ENCODE peak calls at places on chromosome 19, in four cellular contexts. S is HepG2, W is WTC11, Z is K562. U is an unnamed sample.

GRCh38 chr19:54248016-54248601 is 5.5 kb upstream of the LILRA6 start:
- DNase-seq in S (no peak), W (no peak), Z (no peak), U (no peak)

GRCh38 chr19:38945562-38946228 is 15.0 kb downstream of the MRPS12 start:
- DNase-seq in S (no peak), W (peak), Z (peak), U (no peak)

GRCh38 chr19:38384209-38385027 is 3.4 kb downstream of the GGN start:
- DNase-seq in S (peak), W (peak), Z (peak), U (peak)

GRCh38 chr19:3075605-3076431 is 13.5 kb upstream of the TLE5 start:
- DNase-seq in S (no peak), W (peak), Z (peak), U (peak)

GRCh38 chr19:7868671-7869452 is 5.3 kb downstream of the PRR36 start:
- DNase-seq in S (peak), W (peak), Z (peak), U (peak)

GRCh38 chr19:9115307-9115813 is at the start of gene OR7G1:
- DNase-seq in S (no peak), W (no peak), Z (no peak), U (no peak)

GRCh38 chr19:6564393-6564792 is 26.6 kb downstream of the CD70 start:
- DNase-seq in S (peak), W (no peak), Z (peak), U (no peak)

GRCh38 chr19:56617531-56617930 is 22.4 kb downstream of the ZNF71 start:
- DNase-seq in S (no peak), W (no peak), Z (no peak), U (no peak)

GRCh38 chr19:4233282-4233853 is 4.0 kb downstream of the EBI3 start:
- DNase-seq in S (peak), W (peak), Z (peak), U (peak)

GRCh38 chr19:3969435-3970312 is 1.2 kb downstream of the DAPK3 start:
- DNase-seq in S (peak), W (peak), Z (no peak), U (peak)

GRCh38 chr19:55370305-55370988 is at the start of gene IL11:
- DNase-seq in S (no peak), W (no peak), Z (no peak), U (no peak)

GRCh38 chr19:9945319-9945966 is 9.1 kb upstream of the OLFM2 start:
- DNase-seq in S (peak), W (peak), Z (peak), U (peak)

GRCh38 chr19:18020212-18021067 is 12.5 kb downstream of the ARRDC2 start:
- DNase-seq in S (peak), W (no peak), Z (peak), U (no peak)

GRCh38 chr19:55679343-55680257 is 4.6 kb downstream of the EPN1 start:
- DNase-seq in S (no peak), W (no peak), Z (no peak), U (no peak)

GRCh38 chr19:46546194-46546896 is 50.7 kb upstream of the PNMA8B start:
- DNase-seq in S (peak), W (peak), Z (peak), U (peak)

GRCh38 chr19:3284759-3285646 is 60.5 kb downstream of the CELF5 start:
- DNase-seq in S (peak), W (peak), Z (peak), U (peak)

GRCh38 chr19:6617374-6617773 is 26.4 kb upstream of the CD70 start:
- DNase-seq in S (no peak), W (no peak), Z (no peak), U (no peak)

GRCh38 chr19:13887039-13887438 is 10.1 kb downstream of the NANOS3 start:
- DNase-seq in S (no peak), W (no peak), Z (no peak), U (no peak)

DNA sequence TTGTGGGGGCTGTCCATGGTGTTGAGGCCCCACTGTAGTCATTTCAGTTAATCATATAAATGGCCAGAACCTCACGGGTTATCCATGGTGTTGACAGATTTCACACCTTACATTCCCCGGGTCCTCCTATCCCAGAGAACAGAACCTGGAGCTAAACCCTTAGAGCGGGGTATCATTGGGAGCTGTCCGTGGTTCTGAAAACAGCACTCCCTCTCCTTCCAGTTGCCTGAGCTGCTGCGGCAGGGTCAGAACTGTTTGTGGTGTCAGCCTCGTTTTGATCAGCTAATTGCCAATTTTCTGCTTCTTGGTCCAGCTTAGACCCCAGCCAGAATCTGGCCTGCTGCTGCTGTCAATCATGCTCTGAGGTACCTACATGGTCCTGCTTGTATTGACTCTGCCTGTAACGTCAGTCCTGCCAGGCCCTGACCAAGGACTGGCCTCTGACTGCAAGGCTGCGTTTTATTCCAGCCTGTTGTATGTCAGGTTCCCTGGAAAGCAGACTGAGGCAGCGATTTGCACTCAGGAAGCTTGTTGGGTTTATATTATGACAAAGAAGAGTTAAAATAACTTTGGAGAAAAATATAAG is 55.8 kb upstream of the KCTD15 start:
- DNase-seq in S (peak), W (peak), Z (peak), U (peak)
- TF ChIP-seq ELF4 in S (no peak), W (no peak), Z (no peak), U (no peak)

GRCh38 chr19:15717781-15718180 is 10.0 kb upstream of the OR10H2 start:
- DNase-seq in S (no peak), W (no peak), Z (peak), U (no peak)

GRCh38 chr19:15714638-15715037 is 13.2 kb upstream of the OR10H2 start:
- DNase-seq in S (no peak), W (no peak), Z (no peak), U (no peak)

GRCh38 chr19:15721208-15721607 is 6.6 kb upstream of the OR10H2 start:
- DNase-seq in S (no peak), W (no peak), Z (no peak), U (no peak)

GRCh38 chr19:15715642-15716041 is 12.2 kb upstream of the OR10H2 start:
- DNase-seq in S (no peak), W (no peak), Z (no peak), U (no peak)
- TF ChIP-seq ELF4 in S (no peak), W (no peak), Z (no peak), U (no peak)

DNA sequence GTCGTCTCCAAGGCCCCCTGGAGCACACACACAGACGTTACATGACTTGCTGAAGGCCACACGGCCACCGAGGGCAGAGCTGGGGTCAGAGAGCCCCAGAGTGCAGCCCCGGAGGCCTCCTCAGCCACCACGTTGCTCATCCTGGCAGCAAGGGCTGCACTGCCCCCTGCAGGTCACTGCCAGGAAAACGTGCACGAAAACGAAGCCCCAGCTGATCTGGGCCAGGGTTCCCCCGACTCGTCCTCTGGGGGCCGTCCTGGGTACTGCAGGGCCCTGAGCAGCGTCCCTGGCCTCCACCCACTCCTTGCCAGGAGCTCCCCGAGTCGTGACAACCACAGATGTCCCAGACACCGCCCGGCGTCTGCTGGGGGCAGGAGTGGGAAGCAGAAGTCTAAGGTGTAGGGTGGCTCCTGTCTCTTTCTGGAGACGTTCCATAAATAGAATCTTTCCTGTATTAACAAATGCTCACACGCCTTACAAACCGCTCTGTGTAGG is 3.4 kb downstream of the TPGS1 start:
- DNase-seq in S (peak), W (peak), Z (peak), U (peak)
- TF ChIP-seq ELF4 in S (no peak), W (no peak), Z (no peak), U (no peak)

GRCh38 chr19:51123381-51124186 is 1.1 kb upstream of the SIGLEC9 start:
- DNase-seq in S (no peak), W (no peak), Z (no peak), U (no peak)

GRCh38 chr19:51124216-51124615 is 490 bp upstream of the SIGLEC9 start:
- DNase-seq in S (no peak), W (no peak), Z (no peak), U (no peak)

GRCh38 chr19:51127032-51127431 is 2.3 kb downstream of the SIGLEC9 start:
- DNase-seq in S (no peak), W (no peak), Z (no peak), U (no peak)

GRCh38 chr19:51125421-51126075 is 842 bp downstream of the SIGLEC9 start:
- DNase-seq in S (no peak), W (no peak), Z (no peak), U (no peak)

DNA sequence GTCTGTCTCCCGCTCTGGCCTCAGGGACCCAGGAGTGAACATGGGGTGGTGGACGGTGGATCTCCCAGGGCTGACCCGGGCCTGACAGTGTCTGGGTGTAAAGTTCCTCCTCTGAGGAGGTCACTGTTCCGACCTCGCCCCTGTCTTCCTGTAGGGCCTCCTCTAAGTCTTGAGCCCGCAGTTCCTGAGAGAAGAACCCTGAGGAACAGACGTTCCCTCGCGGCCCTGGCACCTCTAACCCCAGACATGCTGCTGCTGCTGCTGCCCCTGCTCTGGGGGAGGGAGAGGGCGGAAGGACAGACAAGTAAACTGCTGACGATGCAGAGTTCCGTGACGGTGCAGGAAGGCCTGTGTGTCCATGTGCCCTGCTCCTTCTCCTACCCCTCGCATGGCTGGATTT is at the start of gene SIGLEC9:
- DNase-seq in S (no peak), W (no peak), Z (no peak), U (no peak)
- TF ChIP-seq ELF4 in S (no peak), W (no peak), Z (no peak), U (no peak)

GRCh38 chr19:48837081-48837524 is 812 bp upstream of the HSD17B14 start:
- DNase-seq in S (no peak), W (peak), Z (no peak), U (peak)
- TF ChIP-seq ELF4 in S (no peak), W (no peak), Z (no peak), U (no peak)

GRCh38 chr19:28731577-28731976 is 481.4 kb downstream of the UQCRFS1 start:
- DNase-seq in S (no peak), W (no peak), Z (no peak), U (no peak)

GRCh38 chr19:28731113-28731512 is 481.8 kb downstream of the UQCRFS1 start:
- DNase-seq in S (no peak), W (no peak), Z (no peak), U (no peak)

GRCh38 chr19:28726533-28726932 is 486.4 kb downstream of the UQCRFS1 start:
- DNase-seq in S (no peak), W (no peak), Z (no peak), U (no peak)

GRCh38 chr19:28727835-28728159 is 485.2 kb downstream of the UQCRFS1 start:
- DNase-seq in S (no peak), W (no peak), Z (no peak), U (no peak)

GRCh38 chr19:28727133-28727834 is 485.7 kb downstream of the UQCRFS1 start:
- DNase-seq in S (no peak), W (peak), Z (peak), U (no peak)
- TF ChIP-seq ELF4 in S (no peak), W (no peak), Z (no peak), U (no peak)

GRCh38 chr19:43560687-43561086 is 14.6 kb downstream of the XRCC1 start:
- DNase-seq in S (peak), W (peak), Z (peak), U (peak)
- TF ChIP-seq ELF4 in S (no peak), W (no peak), Z (no peak), U (no peak)

U was measured in HEK293T.